ENCODE peak calls at places on chromosomes 3 and 15, in ten cellular contexts. M is breast epithelium, O is GM12892, E is IMR-90, Y is prostate gland, J is erythroblast, C is HCT116, L is HepG2, B is sigmoid colon, V is transverse colon. W is an unnamed sample.

GRCh38 chr3:71726106-71726505 is 904 bp upstream of the EIF4E3 start:
- DNase-seq in M (no peak), O (no peak), E (no peak), Y (no peak), J (no peak), C (no peak), L (no peak), B (no peak), V (peak), W (no peak)

GRCh38 chr15:59571606-59572005 is 40.0 kb upstream of the GCNT3 start:
- DNase-seq in M (no peak), O (no peak), E (no peak), Y (no peak), J (no peak), C (no peak), L (no peak), B (no peak), V (no peak), W (no peak)

GRCh38 chr3:42129014-42129953 is 38.1 kb downstream of the TRAK1 start:
- DNase-seq in M (peak), O (no peak), E (peak), Y (peak), J (no peak), C (peak), L (peak), B (peak), V (no peak), W (no peak)

GRCh38 chr3:54835701-54836100 is 92.2 kb downstream of the LRTM1 start:
- DNase-seq in M (no peak), O (no peak), E (no peak), Y (no peak), J (no peak), C (no peak), L (no peak), B (no peak), V (no peak), W (no peak)

GRCh38 chr3:125310623-125311076 is 64.5 kb downstream of the ZNF148 start:
- DNase-seq in M (no peak), O (no peak), E (no peak), Y (no peak), J (peak), C (no peak), L (peak), B (no peak), V (peak), W (peak)

GRCh38 chr15:90671216-90671615 is 45.9 kb upstream of the BLM start:
- DNase-seq in M (no peak), O (no peak), E (no peak), Y (no peak), J (no peak), C (no peak), L (no peak), B (no peak), V (no peak), W (no peak)

GRCh38 chr15:41695750-41696436 is 35.7 kb downstream of the MGA start:
- DNase-seq in M (no peak), O (peak), E (peak), Y (peak), J (peak), C (peak), L (peak), B (no peak), V (peak), W (peak)

GRCh38 chr15:63288778-63289378 is 11.5 kb downstream of the APH1B start:
- DNase-seq in M (no peak), O (no peak), E (peak), Y (no peak), J (peak), C (peak), L (peak), B (no peak), V (no peak), W (no peak)

GRCh38 chr3:110307065-110307809 is 764.4 kb upstream of the NECTIN3 start:
- DNase-seq in M (no peak), O (no peak), E (peak), Y (no peak), J (no peak), C (no peak), L (no peak), B (no peak), V (no peak), W (no peak)

GRCh38 chr3:89113887-89114840 is 6.7 kb downstream of the EPHA3 start:
- DNase-seq in M (no peak), O (no peak), E (peak), Y (peak), J (peak), C (no peak), L (peak), B (peak), V (peak), W (no peak)

GRCh38 chr15:47300035-47300434 is 417.3 kb upstream of the SEMA6D start:
- DNase-seq in M (peak), O (no peak), E (no peak), Y (no peak), J (no peak), C (no peak), L (no peak), B (no peak), V (no peak), W (no peak)

GRCh38 chr3:196486263-196486662 is 17.3 kb downstream of the RNF168 start:
- DNase-seq in M (no peak), O (no peak), E (no peak), Y (no peak), J (peak), C (no peak), L (no peak), B (no peak), V (no peak), W (no peak)

GRCh38 chr15:89472785-89473256 is 23.6 kb downstream of the RHCG start:
- DNase-seq in M (no peak), O (peak), E (peak), Y (no peak), J (peak), C (peak), L (peak), B (no peak), V (peak), W (peak)

GRCh38 chr3:38108649-38109579 is 28.0 kb downstream of the ACAA1 start:
- DNase-seq in M (no peak), O (no peak), E (no peak), Y (no peak), J (no peak), C (no peak), L (no peak), B (peak), V (no peak), W (no peak)

GRCh38 chr3:64815195-64815627 is 127.4 kb upstream of the ADAMTS9 start:
- DNase-seq in M (no peak), O (no peak), E (peak), Y (no peak), J (no peak), C (no peak), L (no peak), B (no peak), V (no peak), W (no peak)

GRCh38 chr3:48695113-48695753 is 9.5 kb upstream of the NCKIPSD start:
- DNase-seq in M (peak), O (no peak), E (peak), Y (peak), J (no peak), C (no peak), L (no peak), B (peak), V (peak), W (no peak)
- TF ChIP-seq POLR2A in M (no peak), O (no peak), E (no peak), Y (no peak), J (no peak), C (no peak), L (no peak), B (no peak), V (peak), W (no peak)

GRCh38 chr3:187950671-187951070 is 203.3 kb upstream of the LPP start:
- DNase-seq in M (no peak), O (no peak), E (no peak), Y (no peak), J (no peak), C (no peak), L (no peak), B (no peak), V (no peak), W (no peak)
- TF ChIP-seq POLR2A in M (no peak), O (no peak), E (no peak), Y (no peak), J (no peak), C (no peak), L (no peak), B (no peak), V (no peak), W (no peak)

GRCh38 chr3:156826144-156826895 is at the start of gene LEKR1:
- DNase-seq in M (peak), O (peak), E (peak), Y (peak), J (peak), C (peak), L (peak), B (peak), V (peak), W (peak)
- TF ChIP-seq POLR2A in M (peak), O (peak), E (peak), Y (peak), J (peak), C (peak), L (peak), B (peak), V (peak), W (peak)

GRCh38 chr15:69298697-69299441 is at the start of gene PAQR5:
- DNase-seq in M (no peak), O (peak), E (no peak), Y (peak), J (peak), C (no peak), L (no peak), B (no peak), V (peak), W (no peak)
- TF ChIP-seq POLR2A in M (no peak), O (no peak), E (no peak), Y (no peak), J (no peak), C (no peak), L (no peak), B (no peak), V (peak), W (no peak)

DNA sequence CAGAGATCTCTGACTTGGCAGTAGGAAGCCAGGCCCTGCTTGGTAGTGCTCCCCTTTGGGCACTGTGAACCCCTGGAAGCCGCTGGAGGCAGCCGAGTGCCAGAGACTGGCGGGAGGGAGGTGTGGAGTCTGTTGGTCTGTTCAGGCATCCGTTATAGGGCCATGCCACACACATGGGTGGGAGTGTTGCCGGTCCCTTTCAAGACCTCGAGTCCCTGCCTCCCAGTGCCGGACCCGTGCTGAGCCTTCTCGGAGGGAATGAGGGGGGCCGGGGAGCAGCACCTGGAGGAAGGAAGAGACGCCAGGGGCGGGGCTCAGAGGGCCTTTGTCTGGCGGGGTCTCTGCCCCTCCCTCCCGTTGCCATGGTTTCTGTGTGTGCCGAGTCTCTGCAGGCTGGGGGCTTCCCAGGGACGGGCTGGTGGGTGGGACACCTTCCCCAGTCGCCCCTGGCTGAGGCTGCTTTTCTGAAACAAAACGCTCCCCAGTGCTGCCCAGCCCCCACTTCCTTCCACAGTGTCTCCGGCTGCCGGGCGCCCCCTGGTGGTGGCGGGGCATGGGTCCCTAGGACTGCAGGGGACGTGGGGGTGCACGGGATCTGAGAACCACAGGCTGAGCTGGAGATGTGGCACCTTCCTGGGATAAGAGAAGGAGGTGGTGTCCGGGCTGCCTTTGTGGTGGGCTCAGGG is 10.0 kb downstream of the GNAI2 start:
- DNase-seq in M (peak), O (peak), E (peak), Y (peak), J (peak), C (no peak), L (no peak), B (peak), V (peak), W (peak)
- TF ChIP-seq POLR2A in M (no peak), O (peak), E (no peak), Y (no peak), J (no peak), C (no peak), L (no peak), B (no peak), V (no peak), W (no peak)

GRCh38 chr3:129425619-129426018 is 2.8 kb downstream of the EFCAB12 start:
- DNase-seq in M (no peak), O (no peak), E (no peak), Y (no peak), J (no peak), C (no peak), L (no peak), B (no peak), V (no peak), W (no peak)
- TF ChIP-seq POLR2A in M (no peak), O (no peak), E (no peak), Y (no peak), J (no peak), C (no peak), L (no peak), B (no peak), V (no peak), W (no peak)

GRCh38 chr3:178255315-178255714 is 280.9 kb upstream of the KCNMB2 start:
- DNase-seq in M (no peak), O (no peak), E (peak), Y (peak), J (no peak), C (no peak), L (no peak), B (no peak), V (no peak), W (no peak)
- TF ChIP-seq POLR2A in M (no peak), O (no peak), E (no peak), Y (no peak), J (no peak), C (no peak), L (no peak), B (no peak), V (no peak), W (no peak)

DNA sequence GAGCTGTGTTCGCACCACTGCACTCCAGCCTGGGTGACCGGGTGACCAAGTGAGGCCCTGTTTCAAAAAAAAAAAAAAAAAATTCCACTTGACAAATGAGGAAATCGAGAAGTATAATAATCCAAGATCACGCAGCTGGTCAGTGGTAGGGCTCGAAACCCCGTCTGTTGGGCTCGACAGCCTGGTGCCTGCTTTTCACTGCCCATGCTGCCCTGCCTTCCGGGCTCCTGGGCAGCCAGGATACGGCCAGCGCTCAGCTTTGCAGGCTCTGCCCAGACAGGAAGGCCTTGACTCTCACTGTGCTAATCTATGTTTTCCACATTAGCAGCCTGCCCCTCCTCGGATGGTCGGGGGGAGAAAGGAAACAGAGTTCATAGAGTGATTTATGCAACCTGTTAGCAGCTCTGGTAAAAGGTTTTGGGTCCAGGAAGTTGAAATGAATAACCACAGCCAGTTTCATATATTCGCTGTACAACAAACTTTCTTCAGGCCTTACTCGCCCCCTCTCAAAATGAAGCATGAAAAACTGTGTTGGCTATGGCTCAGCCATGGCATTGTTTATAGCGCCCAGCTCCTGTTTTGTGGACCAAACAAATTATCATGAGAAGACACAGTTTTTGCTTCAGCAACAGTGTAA is 108.8 kb downstream of the XXYLT1 start:
- DNase-seq in M (no peak), O (peak), E (no peak), Y (no peak), J (peak), C (no peak), L (peak), B (no peak), V (no peak), W (no peak)
- TF ChIP-seq POLR2A in M (no peak), O (no peak), E (no peak), Y (no peak), J (no peak), C (no peak), L (peak), B (no peak), V (no peak), W (peak)